ENCODE peak calls at places on chromosomes 16 and 17, in nine cellular contexts. F is dorsolateral prefrontal cortex, N is A549, T is hepatocyte, Y is mammary epithelial cell, I is stomach, O is bronchial epithelial cell, R is HCT116, P is thoracic aorta. S is an unnamed sample.

GRCh38 chr17:42845918-42846593 is 1.7 kb downstream of the AOC2 start:
- DNase-seq in F (no peak), N (no peak), T (no peak), Y (peak; percentile 16), I (no peak), O (no peak), R (no peak), P (no peak), S (no peak)

GRCh38 chr17:78130439-78131101 is at the start of gene TMC8:
- DNase-seq in F (no peak), N (no peak), T (no peak), Y (no peak), I (peak; percentile 51), O (no peak), R (no peak), P (no peak), S (no peak)

GRCh38 chr17:35709874-35710273 is 21.6 kb upstream of the RASL10B start:
- DNase-seq in F (no peak), N (no peak), T (no peak), Y (no peak), I (no peak), O (peak; percentile 35), R (peak; percentile 7), P (no peak), S (peak; percentile 44)

GRCh38 chr16:29738514-29738913 is 7.3 kb downstream of the C16orf54 start:
- DNase-seq in F (no peak), N (no peak), T (no peak), Y (no peak), I (no peak), O (no peak), R (no peak), P (no peak), S (peak; percentile 15)

GRCh38 chr16:69165584-69165983 is 21.4 kb upstream of the SNTB2 start:
- DNase-seq in F (no peak), N (no peak), T (no peak), Y (no peak), I (no peak), O (no peak), R (no peak), P (no peak), S (no peak)

GRCh38 chr17:9170822-9171221 is 149.5 kb downstream of the NTN1 start:
- DNase-seq in F (no peak), N (no peak), T (peak; percentile 51), Y (no peak), I (no peak), O (no peak), R (no peak), P (no peak), S (no peak)

GRCh38 chr17:16215002-16215272 is 397 bp downstream of the NCOR1 start:
- DNase-seq in F (peak; percentile 38), N (peak; percentile 50), T (peak; percentile 61), Y (no peak), I (peak; percentile 47), O (peak; percentile 32), R (no peak), P (no peak), S (peak; percentile 48)

GRCh38 chr16:27441276-27441675 is 39.3 kb downstream of the IL21R start:
- DNase-seq in F (no peak), N (no peak), T (no peak), Y (no peak), I (no peak), O (no peak), R (no peak), P (no peak), S (no peak)

GRCh38 chr17:81378941-81379511 is 16.2 kb upstream of the BAHCC1 start:
- DNase-seq in F (no peak), N (no peak), T (no peak), Y (no peak), I (no peak), O (no peak), R (no peak), P (no peak), S (no peak)

DNA sequence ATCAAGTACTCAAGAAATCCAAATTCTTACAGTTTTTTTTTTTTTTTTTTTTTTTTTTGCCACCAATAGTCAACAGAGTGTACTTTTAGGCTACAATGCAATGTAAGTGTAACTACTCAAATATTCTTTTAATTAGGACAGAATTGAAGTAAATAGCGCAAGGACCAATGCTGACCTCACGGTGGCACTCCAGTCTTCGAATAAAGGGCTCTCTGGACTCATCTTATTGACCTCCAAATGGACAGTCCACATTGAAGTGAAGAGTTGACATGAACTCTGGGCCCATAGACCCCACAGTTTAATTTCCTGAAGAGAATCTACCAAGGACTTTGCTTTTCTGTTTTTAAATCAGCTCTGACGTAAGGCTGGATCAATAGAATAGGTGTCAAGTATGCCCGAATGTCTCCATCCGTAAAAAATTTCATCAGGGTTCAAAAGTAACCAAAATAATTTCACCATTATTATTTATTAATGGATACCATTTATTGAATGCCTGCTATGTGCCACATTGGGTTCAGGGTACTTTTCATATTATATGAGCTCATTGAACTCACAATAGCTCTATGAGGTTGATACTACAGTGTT is 7.3 kb upstream of the DDX52 start:
- DNase-seq in F (no peak), N (peak; percentile 67), T (peak; percentile 61), Y (peak; percentile 30), I (no peak), O (peak; percentile 40), R (peak; percentile 41), P (no peak), S (peak; percentile 49)
- TF ChIP-seq CTCF in F (peak; percentile 28), N (peak; percentile 90), T (peak; percentile 62), Y (peak; percentile 55), I (no peak), O (peak; percentile 51), R (peak; percentile 49), P (no peak), S (peak; percentile 53)

DNA sequence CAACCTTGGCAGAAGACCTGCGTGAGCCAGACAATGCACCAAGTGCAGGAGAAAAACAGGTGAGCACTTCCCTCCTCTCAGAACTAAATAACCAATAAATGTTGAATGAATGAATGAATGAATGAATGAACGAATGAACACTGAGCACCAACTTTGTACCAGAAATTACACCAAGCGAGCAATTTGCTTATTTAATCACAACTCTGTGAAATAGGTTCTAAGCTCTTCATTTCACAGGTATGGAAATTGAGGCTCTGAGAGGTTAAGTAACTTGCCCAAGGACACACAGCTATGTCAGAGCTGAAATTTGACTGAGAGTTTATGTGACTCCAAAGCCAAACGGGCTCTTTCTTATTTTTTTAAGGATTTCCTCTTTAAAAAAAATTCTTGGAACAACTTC is 38.0 kb downstream of the TMEM132E start:
- DNase-seq in F (no peak), N (no peak), T (no peak), Y (no peak), I (no peak), O (no peak), R (no peak), P (no peak), S (no peak)
- H3K4me3 ChIP-seq in F (no peak overlapping the region), N (no peak overlapping the region), T (no peak overlapping the region), Y (no peak overlapping the region), I (no peak overlapping the region), O (no peak overlapping the region), R (no peak overlapping the region), P (no peak overlapping the region), S (no peak overlapping the region)

GRCh38 chr17:44961921-44962350 is 6.2 kb downstream of the C1QL1 start:
- DNase-seq in F (no peak), N (no peak), T (no peak), Y (no peak), I (no peak), O (no peak), R (no peak), P (no peak), S (no peak)
- TF ChIP-seq CTCF in F (no peak), N (peak; percentile 17), T (no peak), Y (no peak), I (no peak), O (no peak), R (peak; percentile 29), P (no peak), S (no peak)

GRCh38 chr16:89407925-89408300 is 82.4 kb downstream of the ANKRD11 start:
- DNase-seq in F (no peak), N (no peak), T (peak; percentile 46), Y (no peak), I (no peak), O (no peak), R (no peak), P (no peak), S (no peak)

GRCh38 chr16:89408315-89408714 is 82.0 kb downstream of the ANKRD11 start:
- DNase-seq in F (no peak), N (no peak), T (no peak), Y (no peak), I (no peak), O (no peak), R (no peak), P (no peak), S (no peak)

GRCh38 chr16:89409161-89409711 is 81.1 kb downstream of the ANKRD11 start:
- DNase-seq in F (no peak), N (no peak), T (peak; percentile 50), Y (peak; percentile 79), I (no peak), O (peak; percentile 75), R (no peak), P (no peak), S (peak; percentile 83)

GRCh38 chr16:89406277-89406888 is 84.0 kb downstream of the ANKRD11 start:
- DNase-seq in F (no peak), N (no peak), T (no peak), Y (no peak), I (no peak), O (no peak), R (no peak), P (no peak), S (no peak)

GRCh38 chr16:89407282-89407924 is 83.0 kb downstream of the ANKRD11 start:
- DNase-seq in F (no peak), N (no peak), T (no peak), Y (no peak), I (no peak), O (no peak), R (no peak), P (no peak), S (no peak)
- H3K4me3 ChIP-seq in F (no peak overlapping the region), N (no peak overlapping the region), T (no peak overlapping the region), Y (no peak overlapping the region), I (no peak overlapping the region), O (no peak overlapping the region), R (no peak overlapping the region), P (no peak overlapping the region), S (no peak overlapping the region)

DNA sequence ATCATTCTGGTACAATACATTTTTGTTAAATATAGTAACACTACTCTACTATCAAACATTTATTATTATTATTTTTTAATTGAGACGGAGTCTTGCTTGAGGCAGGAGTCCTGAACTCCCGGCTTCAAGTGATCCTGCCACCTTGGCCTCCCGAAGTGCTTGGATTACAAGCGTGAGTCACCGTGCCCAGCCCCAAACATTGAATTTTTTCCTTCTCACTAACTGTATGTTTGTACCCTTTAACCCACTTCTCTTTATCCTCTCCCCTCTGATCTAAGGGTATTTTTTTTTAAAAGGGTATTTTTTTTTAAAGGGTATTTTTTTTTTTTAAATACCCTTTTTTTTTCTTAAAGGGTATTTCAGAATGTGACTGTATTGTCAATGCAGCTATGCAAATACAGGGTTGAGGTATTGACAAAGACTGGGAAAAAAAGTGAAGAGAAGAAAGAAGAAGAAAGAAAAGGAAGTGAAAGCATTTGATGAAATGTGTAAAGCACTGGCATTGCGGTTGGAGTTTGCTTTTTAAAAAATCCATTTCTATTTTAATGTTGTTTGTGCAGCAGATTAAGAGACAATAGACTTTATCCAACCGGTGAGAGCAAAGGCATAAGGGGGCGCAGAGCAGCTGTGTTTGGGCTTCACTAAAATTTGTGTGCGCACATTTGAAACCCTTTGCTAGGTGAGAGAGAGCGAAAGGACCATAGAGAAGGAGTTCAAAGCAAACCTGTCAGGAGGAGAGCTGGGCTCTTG is 42.3 kb downstream of the SYT17 start:
- DNase-seq in F (no peak), N (no peak), T (peak; percentile 36), Y (no peak), I (peak; percentile 29), O (peak; percentile 51), R (peak; percentile 27), P (no peak), S (peak; percentile 58)
- TF ChIP-seq CTCF in F (no peak), N (no peak), T (no peak), Y (no peak), I (no peak), O (no peak), R (no peak), P (no peak), S (no peak)

S was measured in epithelial cell of esophagus.